ENCODE peak calls at places on chromosomes 13 and 19, in seven cellular contexts. L is fibroblast of pulmonary artery, C is cardiac fibroblast, A is IMR-90, S is mesendoderm, N is colonic mucosa, R is AG09309. D is an unnamed sample.

GRCh38 chr19:37905936-37906867 is at the start of gene WDR87:
- DNase-seq in L (peak), C (peak), A (no peak), S (peak), N (peak), R (no peak), D (peak)

GRCh38 chr13:63345835-63346234 is 1930.2 kb upstream of the PCDH20 start:
- DNase-seq in L (no peak), C (no peak), A (no peak), S (no peak), N (no peak), R (no peak), D (no peak)

GRCh38 chr19:46461537-46461936 is 9.8 kb downstream of the PNMA8A start:
- DNase-seq in L (no peak), C (no peak), A (no peak), S (no peak), N (no peak), R (no peak), D (no peak)

GRCh38 chr13:62357887-62358645 is 942.4 kb upstream of the PCDH20 start:
- DNase-seq in L (peak), C (peak), A (peak), S (peak), N (no peak), R (no peak), D (peak)

GRCh38 chr13:48817166-48817802 is 158.4 kb upstream of the FNDC3A start:
- DNase-seq in L (no peak), C (no peak), A (no peak), S (no peak), N (no peak), R (no peak), D (no peak)

GRCh38 chr13:107305178-107305577 is 737.2 kb upstream of the ARGLU1 start:
- DNase-seq in L (no peak), C (no peak), A (no peak), S (no peak), N (no peak), R (no peak), D (no peak)

GRCh38 chr13:102536196-102536595 is 60.6 kb upstream of the TPP2 start:
- DNase-seq in L (no peak), C (no peak), A (no peak), S (no peak), N (no peak), R (no peak), D (no peak)

GRCh38 chr13:45258339-45258685 is 57.5 kb upstream of the KCTD4 start:
- DNase-seq in L (peak), C (no peak), A (no peak), S (peak), N (peak), R (no peak), D (peak)

GRCh38 chr13:49627831-49628652 is at the start of gene ARL11:
- DNase-seq in L (no peak), C (no peak), A (no peak), S (peak), N (peak), R (no peak), D (peak)

GRCh38 chr13:24146961-24147569 is 13.5 kb upstream of the SPATA13 start:
- DNase-seq in L (no peak), C (no peak), A (no peak), S (no peak), N (no peak), R (no peak), D (no peak)
- H3K4me3 ChIP-seq in L (no peak), C (no peak), A (no peak), S (no peak), N (no peak), R (no peak), D (no peak)

GRCh38 chr13:98274921-98275487 is 97.9 kb upstream of the RNF113B start:
- DNase-seq in L (no peak), C (no peak), A (peak), S (no peak), N (no peak), R (no peak), D (no peak)

GRCh38 chr13:98275711-98276171 is 98.7 kb upstream of the RNF113B start:
- DNase-seq in L (no peak), C (no peak), A (no peak), S (no peak), N (no peak), R (no peak), D (no peak)

GRCh38 chr13:98272549-98272948 is 95.5 kb upstream of the RNF113B start:
- DNase-seq in L (no peak), C (no peak), A (no peak), S (peak), N (no peak), R (no peak), D (no peak)

GRCh38 chr13:98273067-98273823 is 96.2 kb upstream of the RNF113B start:
- DNase-seq in L (no peak), C (no peak), A (no peak), S (peak), N (no peak), R (no peak), D (no peak)

DNA sequence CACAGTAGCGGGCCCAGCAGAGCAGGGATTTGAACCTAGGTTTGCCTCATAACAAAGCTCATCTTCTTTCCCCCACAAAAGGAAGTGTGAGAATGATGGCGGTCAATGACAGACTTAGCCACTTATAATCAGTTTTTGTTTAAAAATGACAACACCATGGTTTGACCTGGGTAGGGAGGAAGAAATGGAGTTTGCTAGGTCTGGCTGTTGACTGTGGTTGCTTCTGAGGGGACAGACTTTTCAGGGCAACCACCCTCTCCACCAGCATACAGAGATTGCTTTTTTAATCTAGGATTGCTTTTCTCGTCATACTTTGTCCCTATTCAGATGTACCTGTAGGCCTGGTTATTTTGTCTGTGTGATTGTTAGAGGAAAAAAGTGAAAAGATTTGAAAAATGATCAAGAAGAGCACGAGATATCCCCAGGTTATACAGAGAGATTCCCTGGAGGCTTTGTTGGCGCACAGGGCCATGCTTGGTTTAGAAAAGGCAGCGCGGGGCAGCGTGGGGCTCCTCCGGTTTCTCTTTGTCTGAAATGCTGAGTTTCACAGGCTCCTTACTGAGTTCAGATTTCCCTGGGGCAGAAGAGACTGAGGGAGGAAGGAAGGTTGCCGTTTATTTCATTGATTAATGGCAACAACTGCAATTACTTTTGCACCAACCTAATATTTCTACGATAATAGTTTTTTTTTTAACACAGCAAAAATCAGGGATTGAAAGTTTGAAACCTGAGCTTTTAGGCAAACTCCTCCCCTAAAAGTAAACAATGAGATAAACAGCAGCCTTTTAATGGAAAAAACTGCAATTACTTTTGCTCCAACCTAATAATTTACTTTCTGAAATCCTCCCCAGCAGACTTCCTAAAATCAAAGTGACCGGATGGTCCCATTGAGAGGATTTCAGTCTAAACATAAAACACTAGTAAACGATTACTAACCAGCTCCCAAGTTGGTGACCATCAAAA is 97.0 kb upstream of the RNF113B start:
- DNase-seq in L (no peak), C (no peak), A (peak), S (peak), N (no peak), R (no peak), D (peak)
- H3K4me3 ChIP-seq in L (no peak), C (no peak), A (peak), S (no peak), N (no peak), R (no peak), D (no peak)

GRCh38 chr13:33637978-33638743 is 179.8 kb upstream of the RFC3 start:
- DNase-seq in L (peak), C (peak), A (peak), S (peak), N (no peak), R (no peak), D (no peak)
- H3K4me3 ChIP-seq in L (no peak), C (no peak), A (no peak), S (no peak), N (no peak), R (no peak), D (no peak)

GRCh38 chr19:51702103-51702753 is 9.1 kb downstream of the SPACA6 start:
- DNase-seq in L (peak), C (peak), A (peak), S (peak), N (peak), R (no peak), D (peak)
- H3K4me3 ChIP-seq in L (no peak), C (no peak), A (no peak), S (no peak), N (peak), R (no peak), D (peak)

GRCh38 chr13:42002066-42002465 is 41.2 kb upstream of the VWA8 start:
- DNase-seq in L (no peak), C (no peak), A (no peak), S (no peak), N (no peak), R (no peak), D (no peak)

GRCh38 chr13:41995946-41996345 is 35.0 kb upstream of the VWA8 start:
- DNase-seq in L (peak), C (peak), A (peak), S (no peak), N (no peak), R (peak), D (no peak)

GRCh38 chr13:42000836-42001235 is 39.9 kb upstream of the VWA8 start:
- DNase-seq in L (no peak), C (no peak), A (no peak), S (peak), N (no peak), R (no peak), D (no peak)

GRCh38 chr13:42001580-42001979 is 40.7 kb upstream of the VWA8 start:
- DNase-seq in L (peak), C (peak), A (peak), S (peak), N (no peak), R (peak), D (peak)
- H3K4me3 ChIP-seq in L (no peak), C (no peak), A (no peak), S (no peak), N (no peak), R (no peak), D (no peak)

GRCh38 chr13:21075303-21076264 is 14.2 kb upstream of the LATS2 start:
- DNase-seq in L (no peak), C (peak), A (no peak), S (peak), N (no peak), R (no peak), D (peak)
- H3K4me3 ChIP-seq in L (peak), C (peak), A (no peak), S (peak), N (peak), R (peak), D (peak)

GRCh38 chr19:12195501-12195860 is 32.6 kb downstream of the ZNF136 start:
- DNase-seq in L (peak), C (no peak), A (no peak), S (peak), N (no peak), R (no peak), D (peak)
- H3K4me3 ChIP-seq in L (peak), C (peak), A (peak), S (peak), N (peak), R (peak), D (no peak)

D was measured in H7.